ENCODE peak calls at places on chromosomes 2 and 18, in seven cellular contexts. C, I, W, Y, T, N and J are unnamed samples.

GRCh38 chr2:67824196-67824595 is 238.6 kb downstream of the C1D start:
- DNase-seq in I (no peak), Y (no peak), T (peak; percentile 82), W (no peak), C (no peak), N (no peak), J (no peak)

GRCh38 chr2:44170337-44170736 is 1.7 kb downstream of the PPM1B start:
- DNase-seq in N (no peak), I (no peak), W (no peak), T (peak; percentile 26), C (no peak), Y (no peak), J (no peak)

GRCh38 chr18:48820483-48821250 is 130.1 kb downstream of the SMAD7 start:
- DNase-seq in Y (no peak), W (peak; percentile 15), I (no peak), T (no peak), N (no peak), C (peak; percentile 78), J (no peak)

GRCh38 chr18:59959079-59959478 is 59.3 kb downstream of the PMAIP1 start:
- DNase-seq in I (no peak), C (no peak), Y (no peak), N (no peak), T (peak; percentile 27), W (no peak), J (no peak)

GRCh38 chr2:119644186-119644585 is 34.8 kb upstream of the TMEM177 start:
- DNase-seq in I (no peak), W (no peak), T (peak; percentile 47), Y (no peak), N (no peak), C (no peak), J (no peak)

GRCh38 chr2:113156278-113157107 is 17.3 kb upstream of the PSD4 start:
- DNase-seq in Y (no peak), C (no peak), T (no peak), N (no peak), I (no peak), W (no peak), J (no peak)

GRCh38 chr18:3305354-3305762 is 43.4 kb downstream of the MYL12B start:
- DNase-seq in N (no peak), T (peak; percentile 100), C (no peak), W (no peak), I (no peak), Y (no peak), J (peak; percentile 65)

GRCh38 chr2:17083902-17084301 is 418.3 kb upstream of the CYRIA start:
- DNase-seq in W (no peak), Y (no peak), T (no peak), N (no peak), C (no peak), I (no peak), J (no peak)

GRCh38 chr18:31261792-31262582 is 56.0 kb upstream of the DSG1 start:
- DNase-seq in T (no peak), Y (no peak), I (no peak), N (no peak), C (no peak), W (no peak), J (no peak)

GRCh38 chr2:29923110-29923721 is 1.8 kb upstream of the ALK start:
- DNase-seq in I (no peak), C (no peak), T (peak; percentile 54), W (peak; percentile 61), Y (peak; percentile 77), N (peak; percentile 40), J (peak; percentile 42)

GRCh38 chr18:79511271-79511670 is 115.5 kb downstream of the NFATC1 start:
- DNase-seq in T (no peak), W (peak; percentile 18), C (peak; percentile 72), N (peak; percentile 9), I (no peak), Y (no peak), J (no peak)

GRCh38 chr18:73679941-73680700 is 467.5 kb downstream of the FBXO15 start:
- DNase-seq in C (no peak), N (no peak), I (no peak), W (no peak), Y (no peak), T (peak; percentile 50), J (no peak)

GRCh38 chr2:75208738-75209137 is 9.4 kb upstream of the TACR1 start:
- DNase-seq in T (no peak), W (no peak), N (no peak), Y (no peak), I (no peak), C (no peak), J (no peak)

GRCh38 chr2:75202359-75202758 is 3.0 kb upstream of the TACR1 start:
- DNase-seq in C (no peak), Y (no peak), I (no peak), T (no peak), N (no peak), W (no peak), J (no peak)

GRCh38 chr2:75199428-75200011 is at the start of gene TACR1:
- DNase-seq in N (peak; percentile 26), I (peak; percentile 32), W (peak; percentile 61), C (no peak), Y (peak; percentile 62), T (peak; percentile 73), J (peak; percentile 19)

GRCh38 chr2:75200140-75200985 is 1.0 kb upstream of the TACR1 start:
- DNase-seq in N (no peak), T (peak; percentile 39), Y (peak; percentile 22), W (peak; percentile 79), I (no peak), C (no peak), J (no peak)

GRCh38 chr2:75204833-75205232 is 5.5 kb upstream of the TACR1 start:
- DNase-seq in I (no peak), N (no peak), T (no peak), C (no peak), W (no peak), Y (no peak), J (no peak)
- H3K4me3 ChIP-seq in I (no peak overlapping the region), N (no peak overlapping the region), T (no peak overlapping the region), C (no peak overlapping the region), W (no peak overlapping the region), Y (no peak overlapping the region), J (no peak overlapping the region)

DNA sequence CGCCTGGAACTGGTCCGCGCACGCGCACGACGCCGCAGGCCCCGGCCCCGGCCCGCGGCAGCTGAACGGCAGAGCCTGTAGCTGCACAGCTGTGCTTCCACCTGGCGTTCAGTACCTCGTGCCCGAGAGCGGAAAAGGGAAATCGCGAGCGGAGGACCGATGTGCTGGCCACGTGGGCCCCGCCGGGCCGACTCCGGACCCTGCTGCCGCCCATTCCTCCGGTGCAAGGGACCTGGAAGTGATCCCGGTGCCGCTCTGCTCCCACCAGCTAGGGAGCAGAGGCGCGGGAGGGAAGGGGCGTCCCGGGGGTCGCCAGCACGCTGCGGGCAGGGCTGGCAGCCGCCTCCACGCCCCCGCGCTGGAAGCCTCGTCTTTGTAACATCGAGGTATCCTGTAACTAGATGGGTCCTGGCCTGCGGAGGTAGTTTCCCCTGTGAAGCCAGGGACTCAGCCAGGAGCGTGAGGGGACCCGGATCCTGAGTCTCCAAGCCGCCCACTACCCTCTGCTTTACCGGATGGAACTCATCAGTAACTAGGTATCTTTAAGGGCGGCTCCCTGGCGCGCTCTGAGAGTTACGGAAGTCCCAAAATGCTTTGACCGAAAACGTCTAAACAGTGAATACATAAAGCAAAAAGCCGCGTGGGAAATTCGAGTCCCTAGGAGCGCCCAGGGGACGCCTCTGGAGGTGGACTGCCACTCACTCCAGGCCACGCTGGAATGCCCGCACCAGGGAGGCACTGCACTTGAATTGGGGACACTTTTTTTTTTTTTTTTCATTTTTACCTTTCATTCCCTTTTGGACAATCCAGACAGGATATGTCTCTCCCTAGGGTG is 736 bp upstream of the ODC1 start:
- DNase-seq in C (no peak), W (peak; percentile 94), I (peak; percentile 91), T (peak; percentile 87), Y (peak; percentile 92), N (no peak), J (peak; percentile 76)
- TF ChIP-seq POLR2A in C (peak; percentile 17), W (no peak), I (peak; percentile 45), T (no peak), Y (peak; percentile 76), N (peak; percentile 68), J (no peak)

GRCh38 chr18:33749831-33750230 is 171.8 kb downstream of the ASXL3 start:
- DNase-seq in I (no peak), T (no peak), Y (no peak), W (no peak), C (no peak), N (no peak), J (no peak)

GRCh38 chr18:33746261-33746660 is 168.2 kb downstream of the ASXL3 start:
- DNase-seq in I (no peak), N (no peak), T (no peak), C (no peak), Y (no peak), W (no peak), J (no peak)

GRCh38 chr18:33745396-33745795 is 167.4 kb downstream of the ASXL3 start:
- DNase-seq in I (no peak), Y (no peak), W (no peak), N (no peak), C (no peak), T (no peak), J (no peak)

DNA sequence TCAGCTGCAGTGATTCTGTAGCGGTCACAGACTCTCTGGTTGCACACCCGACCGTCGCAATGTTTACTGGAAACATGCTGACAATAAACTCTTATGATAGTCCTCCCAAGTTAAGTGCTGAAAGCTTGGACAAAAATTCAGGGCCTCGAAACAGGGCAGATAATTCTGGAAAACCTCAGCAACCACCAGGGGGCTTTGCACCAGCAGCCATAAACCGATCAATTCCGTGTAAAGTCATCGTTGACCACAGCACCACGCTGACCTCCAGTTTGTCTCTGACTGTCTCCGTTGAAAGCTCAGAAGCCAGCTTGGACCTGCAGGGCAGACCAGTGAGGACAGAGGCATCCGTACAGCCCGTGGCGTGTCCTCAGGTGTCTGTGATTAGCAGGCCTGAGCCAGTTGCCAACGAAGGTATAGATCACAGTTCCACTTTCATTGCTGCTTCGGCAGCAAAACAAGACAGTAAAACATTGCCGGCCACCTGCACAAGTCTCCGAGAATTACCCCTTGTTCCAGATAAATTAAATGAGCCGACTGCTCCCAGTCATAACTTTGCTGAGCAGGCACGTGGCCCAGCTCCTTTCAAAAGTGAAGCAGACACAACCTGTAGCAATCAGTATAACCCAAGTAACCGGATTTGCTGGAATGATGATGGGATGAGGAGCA is 166.1 kb downstream of the ASXL3 start:
- DNase-seq in C (no peak), W (no peak), I (no peak), N (no peak), Y (no peak), T (no peak), J (no peak)
- TF ChIP-seq CTCF in C (no peak), W (no peak), I (no peak), N (no peak), Y (no peak), T (no peak), J (no peak)

GRCh38 chr18:58257461-58257860 is 213.4 kb downstream of the NEDD4L start:
- DNase-seq in Y (no peak), N (no peak), C (no peak), I (no peak), W (no peak), T (peak; percentile 68), J (no peak)

GRCh38 chr18:58254873-58255511 is 211.0 kb downstream of the NEDD4L start:
- DNase-seq in C (no peak), Y (no peak), I (no peak), N (no peak), W (no peak), T (peak; percentile 51), J (no peak)

GRCh38 chr18:58256316-58257080 is 212.5 kb downstream of the NEDD4L start:
- DNase-seq in Y (no peak), T (no peak), C (no peak), I (no peak), W (no peak), N (no peak), J (no peak)

GRCh38 chr18:58253871-58254270 is 209.8 kb downstream of the NEDD4L start:
- DNase-seq in T (no peak), C (no peak), N (no peak), W (no peak), I (no peak), Y (no peak), J (no peak)

GRCh38 chr18:58255701-58256311 is 211.8 kb downstream of the NEDD4L start:
- DNase-seq in T (no peak), Y (no peak), N (no peak), C (no peak), I (no peak), W (no peak), J (no peak)
- H3K4me3 ChIP-seq in T (no peak overlapping the region), Y (no peak overlapping the region), N (no peak overlapping the region), C (no peak overlapping the region), I (no peak overlapping the region), W (no peak overlapping the region), J (no peak overlapping the region)